ENCODE peak calls at places on chromosome 16, in seven cellular contexts. One of them, this sample, is unnamed.
A peak's percentile ranks its signal among the peaks of the same experiment; 100 is the strongest.

GRCh38 chr16:81705261-81705660 is 73.8 kb upstream of the PLCG2 start:
- DNase-seq in islet precursor cell: no peak
- DNase-seq in NCI-H1930: no peak
- DNase-seq in stimulated activated CD8-positive, alpha-beta memory T cell treated with anti-CD3 and anti-CD28 coated beads, Interleukin-2, amount 100 ng/mL, for 1 hour: no peak
- DNase-seq in CD8-positive, alpha-beta T cell: no peak
- DNase-seq in left colon: no peak
- DNase-seq in nephron progenitor cell: no peak
- DNase-seq in this sample: no peak

GRCh38 chr16:11139624-11140375 is 116.2 kb downstream of the SOCS1 start:
- DNase-seq in islet precursor cell: no peak
- DNase-seq in left colon: no peak
- DNase-seq in CD8-positive, alpha-beta T cell: peak; percentile 10
- DNase-seq in NCI-H1930: no peak
- DNase-seq in nephron progenitor cell: no peak
- DNase-seq in stimulated activated CD8-positive, alpha-beta memory T cell treated with anti-CD3 and anti-CD28 coated beads, Interleukin-2, amount 100 ng/mL, for 1 hour: no peak
- DNase-seq in this sample: no peak

GRCh38 chr16:23837553-23838308 is 1.9 kb downstream of the PRKCB start:
- DNase-seq in CD8-positive, alpha-beta T cell: no peak
- DNase-seq in stimulated activated CD8-positive, alpha-beta memory T cell treated with anti-CD3 and anti-CD28 coated beads, Interleukin-2, amount 100 ng/mL, for 1 hour: no peak
- DNase-seq in islet precursor cell: no peak
- DNase-seq in nephron progenitor cell: peak; percentile 10
- DNase-seq in left colon: no peak
- DNase-seq in NCI-H1930: no peak
- DNase-seq in this sample: no peak

GRCh38 chr16:86994651-86995171 is 322.5 kb downstream of the C16orf95 start:
- DNase-seq in CD8-positive, alpha-beta T cell: no peak
- DNase-seq in stimulated activated CD8-positive, alpha-beta memory T cell treated with anti-CD3 and anti-CD28 coated beads, Interleukin-2, amount 100 ng/mL, for 1 hour: no peak
- DNase-seq in NCI-H1930: no peak
- DNase-seq in left colon: no peak
- DNase-seq in islet precursor cell: peak; percentile 96
- DNase-seq in nephron progenitor cell: peak; percentile 54
- DNase-seq in this sample: no peak

GRCh38 chr16:49440156-49441065 is 66.8 kb downstream of the C16orf78 start:
- DNase-seq in NCI-H1930: no peak
- DNase-seq in CD8-positive, alpha-beta T cell: no peak
- DNase-seq in stimulated activated CD8-positive, alpha-beta memory T cell treated with anti-CD3 and anti-CD28 coated beads, Interleukin-2, amount 100 ng/mL, for 1 hour: no peak
- DNase-seq in nephron progenitor cell: no peak
- DNase-seq in islet precursor cell: no peak
- DNase-seq in left colon: no peak
- DNase-seq in this sample: no peak

GRCh38 chr16:25713785-25714570 is 22.2 kb downstream of the HS3ST4 start:
- DNase-seq in NCI-H1930: no peak
- DNase-seq in islet precursor cell: peak; percentile 75
- DNase-seq in left colon: no peak
- DNase-seq in stimulated activated CD8-positive, alpha-beta memory T cell treated with anti-CD3 and anti-CD28 coated beads, Interleukin-2, amount 100 ng/mL, for 1 hour: no peak
- DNase-seq in CD8-positive, alpha-beta T cell: no peak
- DNase-seq in nephron progenitor cell: no peak
- DNase-seq in this sample: no peak

GRCh38 chr16:49468611-49469322 is 95.2 kb downstream of the C16orf78 start:
- DNase-seq in NCI-H1930: no peak
- DNase-seq in left colon: no peak
- DNase-seq in nephron progenitor cell: no peak
- DNase-seq in islet precursor cell: peak; percentile 31
- DNase-seq in CD8-positive, alpha-beta T cell: no peak
- DNase-seq in stimulated activated CD8-positive, alpha-beta memory T cell treated with anti-CD3 and anti-CD28 coated beads, Interleukin-2, amount 100 ng/mL, for 1 hour: no peak
- DNase-seq in this sample: no peak

GRCh38 chr16:2963074-2963610 is 933 bp upstream of the KREMEN2 start:
- DNase-seq in islet precursor cell: no peak
- DNase-seq in nephron progenitor cell: peak; percentile 56
- DNase-seq in CD8-positive, alpha-beta T cell: no peak
- DNase-seq in stimulated activated CD8-positive, alpha-beta memory T cell treated with anti-CD3 and anti-CD28 coated beads, Interleukin-2, amount 100 ng/mL, for 1 hour: no peak
- DNase-seq in left colon: no peak
- DNase-seq in NCI-H1930: no peak
- DNase-seq in this sample: no peak

GRCh38 chr16:58644765-58645487 is 15.3 kb upstream of the CNOT1 start:
- DNase-seq in NCI-H1930: no peak
- DNase-seq in islet precursor cell: peak; percentile 71
- DNase-seq in left colon: no peak
- DNase-seq in stimulated activated CD8-positive, alpha-beta memory T cell treated with anti-CD3 and anti-CD28 coated beads, Interleukin-2, amount 100 ng/mL, for 1 hour: no peak
- DNase-seq in CD8-positive, alpha-beta T cell: no peak
- DNase-seq in nephron progenitor cell: no peak
- DNase-seq in this sample: no peak

GRCh38 chr16:30494028-30494427 is 21.5 kb downstream of the ITGAL start:
- DNase-seq in NCI-H1930: no peak
- DNase-seq in islet precursor cell: no peak
- DNase-seq in nephron progenitor cell: peak; percentile 18
- DNase-seq in stimulated activated CD8-positive, alpha-beta memory T cell treated with anti-CD3 and anti-CD28 coated beads, Interleukin-2, amount 100 ng/mL, for 1 hour: no peak
- DNase-seq in CD8-positive, alpha-beta T cell: no peak
- DNase-seq in left colon: no peak
- DNase-seq in this sample: no peak

GRCh38 chr16:3479654-3480216 is 15.6 kb downstream of the C16orf90 start:
- DNase-seq in CD8-positive, alpha-beta T cell: no peak
- DNase-seq in stimulated activated CD8-positive, alpha-beta memory T cell treated with anti-CD3 and anti-CD28 coated beads, Interleukin-2, amount 100 ng/mL, for 1 hour: no peak
- DNase-seq in NCI-H1930: no peak
- DNase-seq in islet precursor cell: no peak
- DNase-seq in nephron progenitor cell: no peak
- DNase-seq in left colon: no peak
- DNase-seq in this sample: no peak

GRCh38 chr16:58859958-58860669 is 126.0 kb upstream of the GOT2 start:
- DNase-seq in stimulated activated CD8-positive, alpha-beta memory T cell treated with anti-CD3 and anti-CD28 coated beads, Interleukin-2, amount 100 ng/mL, for 1 hour: no peak
- DNase-seq in islet precursor cell: no peak
- DNase-seq in NCI-H1930: no peak
- DNase-seq in left colon: no peak
- DNase-seq in nephron progenitor cell: no peak
- DNase-seq in CD8-positive, alpha-beta T cell: no peak
- DNase-seq in this sample: no peak

GRCh38 chr16:3115011-3115410 is 2.6 kb downstream of the ZNF205 start:
- DNase-seq in left colon: no peak
- DNase-seq in islet precursor cell: no peak
- DNase-seq in stimulated activated CD8-positive, alpha-beta memory T cell treated with anti-CD3 and anti-CD28 coated beads, Interleukin-2, amount 100 ng/mL, for 1 hour: no peak
- DNase-seq in CD8-positive, alpha-beta T cell: no peak
- DNase-seq in NCI-H1930: no peak
- DNase-seq in nephron progenitor cell: no peak
- DNase-seq in this sample: no peak

GRCh38 chr16:80274576-80275191 is 266.1 kb upstream of the DYNLRB2 start:
- DNase-seq in islet precursor cell: peak; percentile 61
- DNase-seq in nephron progenitor cell: peak; percentile 25
- DNase-seq in left colon: no peak
- DNase-seq in CD8-positive, alpha-beta T cell: no peak
- DNase-seq in stimulated activated CD8-positive, alpha-beta memory T cell treated with anti-CD3 and anti-CD28 coated beads, Interleukin-2, amount 100 ng/mL, for 1 hour: no peak
- DNase-seq in NCI-H1930: no peak
- DNase-seq in this sample: no peak

GRCh38 chr16:5468488-5468887 is 370.9 kb upstream of the EEF2KMT start:
- DNase-seq in NCI-H1930: no peak
- DNase-seq in CD8-positive, alpha-beta T cell: no peak
- DNase-seq in islet precursor cell: no peak
- DNase-seq in stimulated activated CD8-positive, alpha-beta memory T cell treated with anti-CD3 and anti-CD28 coated beads, Interleukin-2, amount 100 ng/mL, for 1 hour: no peak
- DNase-seq in nephron progenitor cell: no peak
- DNase-seq in left colon: no peak
- DNase-seq in this sample: no peak

GRCh38 chr16:54286330-54287017 is at the start of gene IRX3:
- DNase-seq in nephron progenitor cell: peak; percentile 83
- DNase-seq in left colon: no peak
- DNase-seq in islet precursor cell: peak; percentile 84
- DNase-seq in CD8-positive, alpha-beta T cell: no peak
- DNase-seq in stimulated activated CD8-positive, alpha-beta memory T cell treated with anti-CD3 and anti-CD28 coated beads, Interleukin-2, amount 100 ng/mL, for 1 hour: no peak
- DNase-seq in NCI-H1930: peak; percentile 76
- DNase-seq in this sample: peak; percentile 70

GRCh38 chr16:81946206-81946605 is 65.1 kb downstream of the SDR42E1 start:
- DNase-seq in left colon: no peak
- DNase-seq in CD8-positive, alpha-beta T cell: no peak
- DNase-seq in islet precursor cell: no peak
- DNase-seq in stimulated activated CD8-positive, alpha-beta memory T cell treated with anti-CD3 and anti-CD28 coated beads, Interleukin-2, amount 100 ng/mL, for 1 hour: no peak
- DNase-seq in nephron progenitor cell: no peak
- DNase-seq in NCI-H1930: no peak
- DNase-seq in this sample: no peak

GRCh38 chr16:13038591-13038990 is 137.2 kb downstream of the SHISA9 start:
- DNase-seq in NCI-H1930: no peak
- DNase-seq in stimulated activated CD8-positive, alpha-beta memory T cell treated with anti-CD3 and anti-CD28 coated beads, Interleukin-2, amount 100 ng/mL, for 1 hour: no peak
- DNase-seq in left colon: no peak
- DNase-seq in islet precursor cell: no peak
- DNase-seq in CD8-positive, alpha-beta T cell: no peak
- DNase-seq in nephron progenitor cell: no peak
- DNase-seq in this sample: no peak

GRCh38 chr16:27432600-27432957 is 30.6 kb downstream of the IL21R start:
- DNase-seq in nephron progenitor cell: no peak
- DNase-seq in NCI-H1930: no peak
- DNase-seq in islet precursor cell: peak; percentile 88
- DNase-seq in CD8-positive, alpha-beta T cell: no peak
- DNase-seq in stimulated activated CD8-positive, alpha-beta memory T cell treated with anti-CD3 and anti-CD28 coated beads, Interleukin-2, amount 100 ng/mL, for 1 hour: no peak
- DNase-seq in left colon: no peak
- DNase-seq in this sample: no peak

GRCh38 chr16:68083861-68084503 is 1.2 kb upstream of the NFATC3 start:
- DNase-seq in islet precursor cell: peak; percentile 88
- DNase-seq in nephron progenitor cell: peak; percentile 39
- DNase-seq in NCI-H1930: no peak
- DNase-seq in stimulated activated CD8-positive, alpha-beta memory T cell treated with anti-CD3 and anti-CD28 coated beads, Interleukin-2, amount 100 ng/mL, for 1 hour: no peak
- DNase-seq in CD8-positive, alpha-beta T cell: no peak
- DNase-seq in left colon: no peak
- DNase-seq in this sample: no peak

GRCh38 chr16:84453061-84453752 is 51.3 kb downstream of the MEAK7 start:
- DNase-seq in CD8-positive, alpha-beta T cell: no peak
- DNase-seq in NCI-H1930: no peak
- DNase-seq in islet precursor cell: peak; percentile 49
- DNase-seq in stimulated activated CD8-positive, alpha-beta memory T cell treated with anti-CD3 and anti-CD28 coated beads, Interleukin-2, amount 100 ng/mL, for 1 hour: no peak
- DNase-seq in left colon: no peak
- DNase-seq in nephron progenitor cell: peak; percentile 32
- DNase-seq in this sample: no peak

GRCh38 chr16:69741519-69741918 is 13.2 kb downstream of the NOB1 start:
- DNase-seq in nephron progenitor cell: no peak
- DNase-seq in NCI-H1930: no peak
- DNase-seq in CD8-positive, alpha-beta T cell: no peak
- DNase-seq in stimulated activated CD8-positive, alpha-beta memory T cell treated with anti-CD3 and anti-CD28 coated beads, Interleukin-2, amount 100 ng/mL, for 1 hour: no peak
- DNase-seq in left colon: no peak
- DNase-seq in islet precursor cell: no peak
- DNase-seq in this sample: no peak

GRCh38 chr16:53282975-53283946 is 151.0 kb upstream of the RBL2 start:
- DNase-seq in islet precursor cell: no peak
- DNase-seq in CD8-positive, alpha-beta T cell: no peak
- DNase-seq in NCI-H1930: peak; percentile 5
- DNase-seq in left colon: no peak
- DNase-seq in nephron progenitor cell: no peak
- DNase-seq in stimulated activated CD8-positive, alpha-beta memory T cell treated with anti-CD3 and anti-CD28 coated beads, Interleukin-2, amount 100 ng/mL, for 1 hour: no peak
- DNase-seq in this sample: no peak

GRCh38 chr16:72637306-72637705 is 410.6 kb downstream of the ZFHX3 start:
- DNase-seq in NCI-H1930: no peak
- DNase-seq in nephron progenitor cell: no peak
- DNase-seq in CD8-positive, alpha-beta T cell: no peak
- DNase-seq in stimulated activated CD8-positive, alpha-beta memory T cell treated with anti-CD3 and anti-CD28 coated beads, Interleukin-2, amount 100 ng/mL, for 1 hour: no peak
- DNase-seq in islet precursor cell: no peak
- DNase-seq in left colon: no peak
- DNase-seq in this sample: no peak

GRCh38 chr16:57711331-57711730 is 16.7 kb downstream of the DRC7 start:
- DNase-seq in left colon: no peak
- DNase-seq in nephron progenitor cell: no peak
- DNase-seq in islet precursor cell: no peak
- DNase-seq in NCI-H1930: no peak
- DNase-seq in stimulated activated CD8-positive, alpha-beta memory T cell treated with anti-CD3 and anti-CD28 coated beads, Interleukin-2, amount 100 ng/mL, for 1 hour: no peak
- DNase-seq in CD8-positive, alpha-beta T cell: no peak
- DNase-seq in this sample: no peak

GRCh38 chr16:74497761-74498160 is 76.5 kb upstream of the CLEC18B start:
- DNase-seq in NCI-H1930: no peak
- DNase-seq in islet precursor cell: no peak
- DNase-seq in left colon: no peak
- DNase-seq in stimulated activated CD8-positive, alpha-beta memory T cell treated with anti-CD3 and anti-CD28 coated beads, Interleukin-2, amount 100 ng/mL, for 1 hour: no peak
- DNase-seq in nephron progenitor cell: no peak
- DNase-seq in CD8-positive, alpha-beta T cell: no peak
- DNase-seq in this sample: no peak

GRCh38 chr16:21023509-21024202 is 123.1 kb downstream of the LYRM1 start:
- DNase-seq in nephron progenitor cell: no peak
- DNase-seq in islet precursor cell: no peak
- DNase-seq in stimulated activated CD8-positive, alpha-beta memory T cell treated with anti-CD3 and anti-CD28 coated beads, Interleukin-2, amount 100 ng/mL, for 1 hour: no peak
- DNase-seq in CD8-positive, alpha-beta T cell: no peak
- DNase-seq in NCI-H1930: no peak
- DNase-seq in left colon: peak; percentile 16
- DNase-seq in this sample: no peak

GRCh38 chr16:3580686-3581085 is 3.5 kb upstream of the NLRC3 start:
- DNase-seq in islet precursor cell: no peak
- DNase-seq in NCI-H1930: no peak
- DNase-seq in CD8-positive, alpha-beta T cell: no peak
- DNase-seq in stimulated activated CD8-positive, alpha-beta memory T cell treated with anti-CD3 and anti-CD28 coated beads, Interleukin-2, amount 100 ng/mL, for 1 hour: no peak
- DNase-seq in nephron progenitor cell: no peak
- DNase-seq in left colon: no peak
- DNase-seq in this sample: no peak

GRCh38 chr16:79307214-79307613 is 293.3 kb downstream of the MAF start:
- DNase-seq in islet precursor cell: no peak
- DNase-seq in stimulated activated CD8-positive, alpha-beta memory T cell treated with anti-CD3 and anti-CD28 coated beads, Interleukin-2, amount 100 ng/mL, for 1 hour: no peak
- DNase-seq in left colon: peak; percentile 23
- DNase-seq in nephron progenitor cell: no peak
- DNase-seq in CD8-positive, alpha-beta T cell: no peak
- DNase-seq in NCI-H1930: no peak
- DNase-seq in this sample: no peak

GRCh38 chr16:9279661-9280060 is 188.2 kb downstream of the HAPSTR1 start:
- DNase-seq in islet precursor cell: no peak
- DNase-seq in left colon: no peak
- DNase-seq in CD8-positive, alpha-beta T cell: no peak
- DNase-seq in NCI-H1930: no peak
- DNase-seq in nephron progenitor cell: no peak
- DNase-seq in stimulated activated CD8-positive, alpha-beta memory T cell treated with anti-CD3 and anti-CD28 coated beads, Interleukin-2, amount 100 ng/mL, for 1 hour: no peak
- DNase-seq in this sample: no peak

GRCh38 chr16:68065716-68066305 is 19.4 kb upstream of the NFATC3 start:
- DNase-seq in islet precursor cell: no peak
- DNase-seq in stimulated activated CD8-positive, alpha-beta memory T cell treated with anti-CD3 and anti-CD28 coated beads, Interleukin-2, amount 100 ng/mL, for 1 hour: no peak
- DNase-seq in NCI-H1930: no peak
- DNase-seq in nephron progenitor cell: no peak
- DNase-seq in CD8-positive, alpha-beta T cell: no peak
- DNase-seq in left colon: no peak
- DNase-seq in this sample: no peak

GRCh38 chr16:51461255-51461654 is 310.2 kb upstream of the SALL1 start:
- DNase-seq in islet precursor cell: no peak
- DNase-seq in stimulated activated CD8-positive, alpha-beta memory T cell treated with anti-CD3 and anti-CD28 coated beads, Interleukin-2, amount 100 ng/mL, for 1 hour: no peak
- DNase-seq in NCI-H1930: no peak
- DNase-seq in left colon: no peak
- DNase-seq in CD8-positive, alpha-beta T cell: no peak
- DNase-seq in nephron progenitor cell: no peak
- DNase-seq in this sample: no peak

GRCh38 chr16:70701998-70702397 is 16.1 kb upstream of the MTSS2 start:
- DNase-seq in islet precursor cell: no peak
- DNase-seq in CD8-positive, alpha-beta T cell: no peak
- DNase-seq in left colon: no peak
- DNase-seq in nephron progenitor cell: no peak
- DNase-seq in stimulated activated CD8-positive, alpha-beta memory T cell treated with anti-CD3 and anti-CD28 coated beads, Interleukin-2, amount 100 ng/mL, for 1 hour: no peak
- DNase-seq in NCI-H1930: no peak
- DNase-seq in this sample: no peak

GRCh38 chr16:64468515-64469090 is 653.3 kb downstream of the CDH11 start:
- DNase-seq in islet precursor cell: no peak
- DNase-seq in nephron progenitor cell: no peak
- DNase-seq in stimulated activated CD8-positive, alpha-beta memory T cell treated with anti-CD3 and anti-CD28 coated beads, Interleukin-2, amount 100 ng/mL, for 1 hour: no peak
- DNase-seq in CD8-positive, alpha-beta T cell: no peak
- DNase-seq in left colon: no peak
- DNase-seq in NCI-H1930: no peak
- DNase-seq in this sample: no peak

GRCh38 chr16:86476956-86477530 is 33.3 kb upstream of the FOXF1 start:
- DNase-seq in stimulated activated CD8-positive, alpha-beta memory T cell treated with anti-CD3 and anti-CD28 coated beads, Interleukin-2, amount 100 ng/mL, for 1 hour: no peak
- DNase-seq in nephron progenitor cell: no peak
- DNase-seq in islet precursor cell: no peak
- DNase-seq in left colon: no peak
- DNase-seq in CD8-positive, alpha-beta T cell: no peak
- DNase-seq in NCI-H1930: no peak
- DNase-seq in this sample: no peak

GRCh38 chr16:138049-138417 is 440 bp downstream of the NPRL3 start:
- DNase-seq in nephron progenitor cell: peak; percentile 66
- DNase-seq in NCI-H1930: no peak
- DNase-seq in stimulated activated CD8-positive, alpha-beta memory T cell treated with anti-CD3 and anti-CD28 coated beads, Interleukin-2, amount 100 ng/mL, for 1 hour: no peak
- DNase-seq in left colon: peak; percentile 27
- DNase-seq in CD8-positive, alpha-beta T cell: no peak
- DNase-seq in islet precursor cell: no peak
- DNase-seq in this sample: peak; percentile 43

GRCh38 chr16:60203525-60204124 is 1469.5 kb upstream of the GOT2 start:
- DNase-seq in NCI-H1930: no peak
- DNase-seq in stimulated activated CD8-positive, alpha-beta memory T cell treated with anti-CD3 and anti-CD28 coated beads, Interleukin-2, amount 100 ng/mL, for 1 hour: no peak
- DNase-seq in islet precursor cell: no peak
- DNase-seq in left colon: no peak
- DNase-seq in CD8-positive, alpha-beta T cell: no peak
- DNase-seq in nephron progenitor cell: no peak
- DNase-seq in this sample: no peak

GRCh38 chr16:46901709-46902108 is 17.5 kb downstream of the GPT2 start:
- DNase-seq in left colon: no peak
- DNase-seq in CD8-positive, alpha-beta T cell: no peak
- DNase-seq in NCI-H1930: no peak
- DNase-seq in islet precursor cell: no peak
- DNase-seq in nephron progenitor cell: no peak
- DNase-seq in stimulated activated CD8-positive, alpha-beta memory T cell treated with anti-CD3 and anti-CD28 coated beads, Interleukin-2, amount 100 ng/mL, for 1 hour: no peak
- DNase-seq in this sample: no peak